ENCODE peak calls at places on chromosomes 13 and 19, in five cellular contexts. One of them, this sample, is unnamed.

GRCh38 chr13:75639426-75639825 is 3.3 kb downstream of the LMO7 start:
- DNase-seq in NCI-H1048: no peak
- DNase-seq in NCI-H1436: no peak
- DNase-seq in HTR-8/SVneo: no peak
- DNase-seq in T-helper 1 cell: no peak
- DNase-seq in this sample: no peak

GRCh38 chr13:33218426-33218825 is 67.1 kb downstream of the STARD13 start:
- DNase-seq in NCI-H1436: no peak
- DNase-seq in HTR-8/SVneo: no peak
- DNase-seq in T-helper 1 cell: no peak
- DNase-seq in NCI-H1048: no peak
- DNase-seq in this sample: no peak

GRCh38 chr13:59391696-59392095 is 772.0 kb downstream of the DIAPH3 start:
- DNase-seq in NCI-H1436: peak; percentile 22
- DNase-seq in NCI-H1048: no peak
- DNase-seq in HTR-8/SVneo: peak; percentile 23
- DNase-seq in T-helper 1 cell: peak; percentile 25
- DNase-seq in this sample: peak; percentile 4

GRCh38 chr19:50817941-50818858 is 5.4 kb downstream of the KLK1 start:
- DNase-seq in NCI-H1048: no peak
- DNase-seq in HTR-8/SVneo: no peak
- DNase-seq in NCI-H1436: peak; percentile 40
- DNase-seq in T-helper 1 cell: no peak
- DNase-seq in this sample: peak; percentile 68

GRCh38 chr13:114146629-114147028 is 14.2 kb upstream of the RASA3 start:
- DNase-seq in NCI-H1436: no peak
- DNase-seq in NCI-H1048: no peak
- DNase-seq in T-helper 1 cell: no peak
- DNase-seq in HTR-8/SVneo: no peak
- DNase-seq in this sample: no peak

GRCh38 chr13:27981006-27981708 is 7.3 kb downstream of the URAD start:
- DNase-seq in HTR-8/SVneo: no peak
- DNase-seq in NCI-H1436: no peak
- DNase-seq in NCI-H1048: no peak
- DNase-seq in T-helper 1 cell: no peak
- DNase-seq in this sample: no peak

GRCh38 chr19:37719111-37719926 is at the start of gene ZNF607:
- DNase-seq in HTR-8/SVneo: peak; percentile 97
- DNase-seq in NCI-H1436: peak; percentile 92
- DNase-seq in T-helper 1 cell: peak; percentile 67
- DNase-seq in NCI-H1048: peak; percentile 79
- DNase-seq in this sample: peak; percentile 91

GRCh38 chr19:29680447-29680846 is 15.2 kb downstream of the PLEKHF1 start:
- DNase-seq in NCI-H1048: no peak
- DNase-seq in HTR-8/SVneo: no peak
- DNase-seq in NCI-H1436: no peak
- DNase-seq in T-helper 1 cell: peak; percentile 77
- DNase-seq in this sample: no peak

GRCh38 chr13:111941845-111942447 is 125.0 kb upstream of the SOX1 start:
- DNase-seq in NCI-H1048: no peak
- DNase-seq in NCI-H1436: no peak
- DNase-seq in HTR-8/SVneo: no peak
- DNase-seq in T-helper 1 cell: no peak
- DNase-seq in this sample: no peak

GRCh38 chr13:74132152-74132767 is 1.9 kb downstream of the KLF12 start:
- DNase-seq in NCI-H1048: no peak
- DNase-seq in NCI-H1436: no peak
- DNase-seq in T-helper 1 cell: peak; percentile 21
- DNase-seq in HTR-8/SVneo: no peak
- DNase-seq in this sample: no peak

GRCh38 chr13:21175656-21176194 is 627 bp downstream of the SKA3 start:
- DNase-seq in NCI-H1436: no peak
- DNase-seq in HTR-8/SVneo: no peak
- DNase-seq in T-helper 1 cell: no peak
- DNase-seq in NCI-H1048: peak; percentile 10
- DNase-seq in this sample: no peak

GRCh38 chr13:45595968-45596367 is 19.6 kb downstream of the ERICH6B start:
- DNase-seq in T-helper 1 cell: no peak
- DNase-seq in HTR-8/SVneo: no peak
- DNase-seq in NCI-H1436: no peak
- DNase-seq in NCI-H1048: no peak
- DNase-seq in this sample: no peak

GRCh38 chr13:71858647-71859046 is 8.4 kb downstream of the DACH1 start:
- DNase-seq in HTR-8/SVneo: no peak
- DNase-seq in NCI-H1048: no peak
- DNase-seq in NCI-H1436: no peak
- DNase-seq in T-helper 1 cell: no peak
- DNase-seq in this sample: no peak

GRCh38 chr19:12668346-12668745 is 1.7 kb downstream of the WDR83 start:
- DNase-seq in NCI-H1048: no peak
- DNase-seq in T-helper 1 cell: no peak
- DNase-seq in NCI-H1436: no peak
- DNase-seq in HTR-8/SVneo: no peak
- DNase-seq in this sample: no peak

GRCh38 chr19:48547722-48548121 is 4.2 kb upstream of the SULT2B1 start:
- DNase-seq in NCI-H1436: no peak
- DNase-seq in T-helper 1 cell: no peak
- DNase-seq in NCI-H1048: no peak
- DNase-seq in HTR-8/SVneo: no peak
- DNase-seq in this sample: no peak

GRCh38 chr19:3049089-3049488 is 13.2 kb downstream of the TLE5 start:
- DNase-seq in NCI-H1048: no peak
- DNase-seq in NCI-H1436: no peak
- DNase-seq in T-helper 1 cell: no peak
- DNase-seq in HTR-8/SVneo: no peak
- DNase-seq in this sample: no peak